ENCODE peak calls at places on chromosomes 16 and 17, in four cellular contexts. D is GM23248, Q is DND-41, E is hepatocyte. F is an unnamed sample. For H3K4me1, the result is how much of the 10 kb centered on the place peaks cover.

GRCh38 chr16:84647830-84648594 is at the start of gene KLHL36:
- DNase-seq in Q (peak), D (peak), E (peak), F (no peak)

GRCh38 chr17:56902350-56902749 is 11.5 kb downstream of the TRIM25 start:
- DNase-seq in D (peak), Q (no peak), E (no peak), F (no peak)

GRCh38 chr16:31860508-31860907 is 13.1 kb upstream of the ZNF267 start:
- DNase-seq in Q (no peak), E (no peak), D (no peak), F (no peak)

GRCh38 chr17:31401456-31402254 is 10.2 kb downstream of the RAB11FIP4 start:
- DNase-seq in E (no peak), D (no peak), Q (no peak), F (no peak)

GRCh38 chr17:29257756-29258155 is 11.1 kb downstream of the CRYBA1 start:
- DNase-seq in E (no peak), Q (no peak), D (peak), F (no peak)

GRCh38 chr16:67244387-67245188 is 2.7 kb downstream of the FHOD1 start:
- DNase-seq in D (peak), E (peak), Q (peak), F (no peak)

GRCh38 chr17:83041305-83041704 is 38.1 kb upstream of the METRNL start:
- DNase-seq in Q (no peak), D (peak), E (no peak), F (no peak)

GRCh38 chr16:13864689-13865088 is 55.3 kb upstream of the ERCC4 start:
- DNase-seq in D (no peak), Q (no peak), E (no peak), F (no peak)

GRCh38 chr16:20918486-20919239 is 18.1 kb downstream of the LYRM1 start:
- DNase-seq in Q (no peak), D (peak), E (peak), F (no peak)

GRCh38 chr17:57132663-57133062 is 47.6 kb downstream of the AKAP1 start:
- DNase-seq in Q (no peak), E (no peak), D (no peak), F (no peak)

GRCh38 chr16:64615647-64616280 is 506.1 kb downstream of the CDH11 start:
- DNase-seq in D (peak), Q (no peak), E (peak), F (no peak)

GRCh38 chr17:40063034-40063765 is 435 bp downstream of the THRA start:
- DNase-seq in D (peak), E (peak), Q (peak), F (no peak)

GRCh38 chr16:7839568-7839967 is 506.9 kb downstream of the RBFOX1 start:
- DNase-seq in E (peak), Q (peak), D (no peak), F (no peak)

GRCh38 chr16:11410382-11411058 is 65.3 kb downstream of the RMI2 start:
- DNase-seq in Q (no peak), D (peak), E (no peak), F (no peak)

GRCh38 chr17:57107498-57108101 is 22.6 kb downstream of the AKAP1 start:
- DNase-seq in E (peak), Q (no peak), D (peak), F (peak)

GRCh38 chr16:75272097-75272548 is 20.7 kb upstream of the BCAR1 start:
- DNase-seq in Q (no peak), D (no peak), E (no peak), F (no peak)

GRCh38 chr17:29066053-29066452 is 23.1 kb downstream of the PIPOX start:
- DNase-seq in Q (no peak), E (no peak), D (no peak), F (no peak)

DNA sequence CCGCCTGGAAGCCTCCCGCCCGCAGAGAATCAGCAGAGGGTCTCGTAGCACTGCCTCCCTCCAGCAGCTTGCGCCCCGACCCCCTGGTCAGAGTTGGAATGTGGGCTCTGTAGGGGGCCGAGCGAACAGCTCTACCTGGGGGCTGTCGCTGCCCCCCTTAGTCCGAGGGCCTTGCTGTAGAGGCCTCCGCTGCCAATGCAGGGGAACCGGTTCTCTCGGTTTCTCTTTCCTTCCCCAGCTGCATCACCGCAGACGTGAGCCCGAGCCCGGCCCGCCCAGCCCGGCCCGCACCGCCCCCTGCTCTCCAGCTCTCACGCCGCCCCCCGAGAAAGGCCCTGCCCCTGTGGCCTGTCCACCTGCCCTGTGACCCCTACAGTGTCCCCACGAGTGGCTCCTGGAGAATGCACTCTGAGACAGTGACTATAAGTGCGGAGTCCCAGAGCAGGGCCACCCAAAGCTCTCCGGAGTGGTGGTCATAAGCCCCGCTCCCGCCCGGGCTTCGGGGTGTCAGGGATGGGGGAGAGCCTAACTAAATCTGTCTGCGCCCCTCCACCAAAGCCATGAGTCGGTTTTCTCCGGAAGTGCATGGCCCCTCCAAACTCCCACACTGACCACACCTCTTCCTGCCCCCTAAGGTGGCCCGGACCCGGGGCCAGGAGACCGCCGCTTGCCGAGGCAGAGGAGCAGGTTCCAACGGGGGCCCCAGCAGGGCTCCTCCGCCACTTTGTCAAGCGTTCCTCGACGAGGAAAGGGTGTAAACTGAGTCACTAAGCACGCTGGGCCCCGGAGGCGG is 1.7 kb downstream of the ARHGAP27 start:
- DNase-seq in E (peak), D (peak), Q (no peak), F (no peak)
- TF ChIP-seq EZH2 in E (no peak), D (no peak), Q (no peak), F (no peak)

DNA sequence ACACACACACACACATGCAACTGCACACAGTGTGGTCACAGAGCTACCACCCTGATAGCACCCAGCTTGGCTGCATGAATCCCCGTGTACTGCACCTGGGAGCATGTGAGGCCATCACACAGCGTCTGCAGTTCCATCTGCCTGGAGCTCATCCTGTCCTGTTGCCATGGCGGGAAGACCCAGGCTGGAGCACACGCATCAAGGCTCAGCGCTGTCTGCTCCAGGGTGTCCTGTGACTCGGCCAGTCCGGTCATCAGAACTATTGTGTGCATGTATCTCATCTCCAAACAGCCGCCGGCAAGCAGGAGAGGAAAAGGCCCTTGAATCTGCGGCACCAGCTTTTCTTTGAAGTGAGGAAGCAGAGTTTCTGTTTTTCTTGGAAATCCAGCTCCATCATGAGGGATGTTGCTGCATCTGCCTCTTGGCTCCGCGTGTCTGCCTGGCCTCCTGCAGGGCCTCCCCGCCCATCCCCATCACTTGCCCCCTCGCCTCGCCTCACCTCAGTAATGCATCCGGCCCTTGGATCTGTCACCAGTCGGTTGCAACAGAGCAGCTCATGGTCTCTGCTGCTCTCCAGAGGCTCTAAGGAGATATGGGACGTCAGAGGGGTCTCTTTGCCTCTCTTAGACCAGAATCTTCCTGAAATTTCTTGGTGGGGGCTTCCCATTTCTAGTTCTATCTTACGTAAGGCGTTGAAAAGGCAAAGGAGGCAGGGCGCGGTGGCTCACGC is 23.7 kb downstream of the CACNG4 start:
- DNase-seq in Q (peak), E (no peak), D (no peak), F (no peak)
- H3K4me1 ChIP-seq in Q (under half), E (under half), D (under half), F (under half)

DNA sequence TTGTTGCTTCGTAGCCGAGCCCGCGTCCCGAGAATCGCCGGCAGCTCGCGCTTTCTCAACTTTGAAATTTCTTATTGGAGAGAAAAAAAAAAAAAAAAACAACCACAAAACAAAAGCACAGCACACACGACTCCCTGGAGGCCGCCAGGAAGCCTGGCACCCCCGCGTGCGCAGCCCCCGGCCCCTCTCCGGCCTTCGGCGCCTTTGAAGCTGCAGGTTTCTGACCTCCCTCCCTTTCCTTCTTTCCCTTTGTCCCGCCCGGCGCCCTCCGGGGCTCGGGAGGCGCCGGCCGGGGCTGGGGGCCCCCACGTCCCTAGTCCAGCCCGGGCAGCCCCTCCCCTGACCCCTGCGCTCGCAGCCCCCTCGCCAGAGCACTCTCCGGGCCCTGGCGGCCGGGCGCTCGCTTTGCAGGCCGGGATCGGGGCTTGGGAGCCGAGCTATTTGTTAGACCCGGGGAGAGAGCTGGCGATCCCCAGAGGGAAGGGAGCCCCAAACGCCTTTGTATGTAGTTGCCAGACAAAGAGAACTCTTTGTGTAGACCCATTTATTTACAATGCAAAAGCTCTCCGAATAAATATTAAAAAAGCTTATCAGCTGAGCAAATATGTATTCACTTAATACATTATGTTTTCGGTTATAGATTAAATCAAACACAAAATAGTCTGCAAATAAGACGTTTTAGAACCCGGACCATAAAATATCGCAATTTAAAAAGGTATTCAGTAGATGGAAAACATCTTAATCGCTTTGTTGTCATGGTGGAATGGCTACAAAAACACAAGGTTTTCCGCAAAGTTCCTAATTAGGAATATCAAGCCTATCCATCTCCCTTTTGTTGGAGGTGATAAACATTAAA is 2.3 kb downstream of the BAHCC1 start:
- DNase-seq in Q (peak), E (peak), D (peak), F (no peak)
- TF ChIP-seq EZH2 in Q (peak), E (no peak), D (no peak), F (no peak)

DNA sequence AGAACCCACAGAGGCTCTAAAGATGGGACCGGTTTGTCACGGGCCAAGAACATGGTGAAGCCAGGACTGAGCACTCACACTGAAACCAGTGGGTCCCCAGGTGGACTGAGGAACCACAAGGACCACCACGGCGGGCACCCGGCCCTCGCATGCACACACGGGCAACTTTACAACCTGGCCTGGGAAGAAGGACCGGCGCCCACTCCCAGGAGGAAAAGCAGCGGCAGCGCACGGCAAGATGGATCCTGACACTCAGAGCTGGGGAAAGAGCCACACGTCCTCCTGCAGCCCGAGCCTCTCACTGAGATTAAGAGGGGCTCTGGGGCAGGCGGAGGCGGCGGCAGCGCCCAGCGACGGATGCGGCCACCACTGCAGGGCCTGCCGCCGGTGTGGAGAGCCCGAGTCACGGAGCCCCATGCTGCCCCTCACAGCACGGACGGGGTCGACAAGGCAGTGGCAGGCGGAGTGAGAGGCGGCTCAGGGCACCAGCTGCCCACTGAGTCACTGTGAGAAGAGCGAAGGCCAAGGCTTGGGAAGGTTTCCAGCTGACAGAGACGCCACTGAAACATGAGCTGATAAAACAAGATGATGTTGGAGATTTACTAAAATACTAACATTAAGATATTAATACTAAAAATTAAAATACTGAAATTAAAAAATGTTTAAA is 118.3 kb downstream of the ANKRD11 start:
- DNase-seq in Q (no peak), D (no peak), E (no peak), F (no peak)
- H3K4me1 ChIP-seq in Q (under half), D (under half), E (under half), F (under half)

DNA sequence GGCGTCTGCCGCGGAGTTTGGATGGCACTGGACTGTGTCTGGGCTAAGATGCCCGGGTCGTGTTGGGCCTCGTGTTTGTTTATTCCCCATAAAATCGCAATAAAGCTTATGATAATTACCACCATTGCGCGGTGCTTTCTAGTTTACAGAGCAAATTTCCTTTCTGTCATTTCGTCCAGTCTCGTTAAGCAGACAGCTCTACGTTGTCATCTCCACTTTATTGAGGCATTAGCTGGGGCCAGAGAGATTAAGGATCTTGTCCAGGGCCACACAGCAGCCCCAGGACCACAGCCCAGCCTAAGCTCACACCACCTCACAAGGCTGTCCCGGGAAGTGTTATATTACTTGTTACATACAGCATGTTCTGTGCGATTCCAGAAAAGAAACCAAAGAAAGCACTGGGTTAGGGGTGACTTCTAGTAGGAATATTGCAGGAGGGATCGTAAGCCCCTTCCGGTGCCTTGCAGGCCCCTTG is 6.4 kb downstream of the NOS2 start:
- DNase-seq in E (no peak), D (no peak), Q (no peak), F (no peak)
- TF ChIP-seq EZH2 in E (no peak), D (no peak), Q (no peak), F (no peak)

GRCh38 chr17:34225046-34225445 is 30.0 kb upstream of the CCL2 start:
- DNase-seq in Q (no peak), D (no peak), E (no peak), F (no peak)

GRCh38 chr17:34230342-34230741 is 24.7 kb upstream of the CCL2 start:
- DNase-seq in E (no peak), Q (no peak), D (no peak), F (no peak)

GRCh38 chr17:34222732-34223486 is 32.2 kb upstream of the CCL2 start:
- DNase-seq in E (no peak), D (peak), Q (no peak), F (no peak)

GRCh38 chr17:34226011-34226410 is 29.1 kb upstream of the CCL2 start:
- DNase-seq in D (peak), E (no peak), Q (no peak), F (no peak)

DNA sequence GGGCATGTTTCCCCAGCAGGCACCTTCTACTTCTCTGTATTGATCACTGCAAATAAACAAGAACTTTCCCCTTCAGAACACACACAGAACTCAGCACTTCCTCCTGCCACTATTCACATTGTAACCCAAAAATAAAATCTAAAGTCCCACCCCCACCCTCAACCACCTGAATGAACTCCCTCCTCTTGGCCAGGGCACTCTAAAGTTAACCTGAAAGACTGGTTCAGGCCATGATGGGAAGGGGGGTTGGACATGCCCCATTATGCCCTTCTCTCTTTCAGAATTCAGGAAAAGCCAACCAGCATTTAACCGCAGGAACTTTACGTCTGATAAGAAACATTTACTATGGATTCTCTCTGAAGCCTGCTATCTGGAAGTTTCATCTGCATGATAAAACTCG is 27.4 kb upstream of the CCL2 start:
- DNase-seq in D (no peak), E (no peak), Q (no peak), F (no peak)
- H3K4me1 ChIP-seq in D (under half), E (under half), Q (under half), F (under half)

GRCh38 chr16:35391328-35391727 is 1931.9 kb downstream of the TP53TG3F start:
- DNase-seq in Q (peak), E (no peak), D (peak), F (peak)
- TF ChIP-seq EZH2 in Q (no peak), E (no peak), D (no peak), F (no peak)

DNA sequence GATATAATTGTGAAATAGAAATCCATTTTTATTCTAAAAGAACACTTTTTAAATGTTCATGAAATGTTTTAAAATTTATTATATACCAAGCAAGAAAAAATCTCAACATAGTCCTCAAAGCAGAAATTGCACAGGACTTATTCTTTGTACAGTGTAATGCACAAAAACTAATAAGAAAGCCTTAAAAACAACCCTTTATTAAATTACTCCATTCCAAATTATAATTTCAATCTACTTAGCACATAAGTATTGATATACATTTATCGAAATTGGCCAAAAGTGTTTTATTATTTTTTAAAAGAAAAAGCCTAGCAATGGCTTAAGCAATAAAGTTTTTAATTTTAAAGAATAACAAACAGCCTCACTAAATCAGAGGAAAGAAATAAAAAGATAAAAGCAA is 19.1 kb downstream of the NLRC5 start:
- DNase-seq in D (no peak), Q (no peak), E (no peak), F (no peak)
- H3K4me1 ChIP-seq in D (under half), Q (under half), E (under half), F (under half)

DNA sequence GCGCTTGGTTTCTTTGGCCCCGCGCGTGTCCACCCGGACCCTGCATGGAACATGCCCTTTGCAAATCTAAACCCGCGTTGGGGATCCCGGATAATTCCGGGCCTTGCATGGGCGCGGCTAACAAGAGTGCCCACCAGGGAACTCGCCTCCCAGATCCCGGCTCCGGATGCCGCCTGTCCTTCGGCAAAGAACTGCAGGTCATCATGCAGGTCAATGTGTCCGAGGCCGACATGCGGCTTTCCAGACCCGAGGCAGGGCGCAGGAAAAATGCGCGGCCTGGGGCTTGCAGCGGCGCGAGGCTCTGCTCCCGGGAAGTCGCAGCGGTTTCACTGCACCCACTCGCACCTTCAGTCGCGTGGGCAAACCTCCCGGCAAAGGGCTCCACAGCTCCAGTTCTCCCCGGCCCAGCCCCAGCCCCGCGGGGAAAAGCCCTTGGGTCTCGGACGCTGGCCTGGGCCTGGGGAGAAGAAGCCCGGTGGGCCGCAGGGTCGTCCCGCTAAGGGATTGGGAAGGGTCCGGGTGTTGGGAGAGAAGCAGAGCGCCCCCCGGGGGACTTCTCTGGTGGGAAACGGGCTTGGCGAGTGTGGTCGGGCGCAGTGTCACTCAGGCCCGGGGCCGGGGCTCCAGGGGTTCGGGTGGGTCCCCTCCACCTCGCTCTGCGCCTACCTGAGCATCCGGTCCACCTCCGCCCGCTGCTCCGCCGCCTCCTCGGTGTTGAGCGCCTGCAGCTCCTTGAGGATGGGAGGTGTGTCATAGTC is 805 bp downstream of the HNF1B start:
- DNase-seq in E (peak), Q (no peak), D (no peak), F (no peak)
- TF ChIP-seq EZH2 in E (peak), Q (no peak), D (peak), F (peak)